ENCODE peak calls at places on chromosomes 7 and 10, in eight cellular contexts. L is activated CD4-positive, alpha-beta T cell treated with anti-CD3 and anti-CD28 coated beads for 48 hours; N is memory B cell; X is KBM-7; F is activated naive CD8-positive, alpha-beta T cell treated with anti-CD3 and anti-CD28 coated beads for 36 hours; R is central memory CD4-positive, alpha-beta T cell; Y is ELR; W is EH. K is an unnamed sample.

GRCh38 chr7:3994764-3995163 is 687.3 kb upstream of the FOXK1 start:
- DNase-seq in F (no peak), R (no peak), Y (no peak), N (no peak), X (no peak), W (no peak), L (no peak), K (no peak)

GRCh38 chr7:80458822-80459725 is 52.8 kb downstream of the GNAT3 start:
- DNase-seq in R (no peak), Y (no peak), X (no peak), N (no peak), L (no peak), F (no peak), W (no peak), K (no peak)

GRCh38 chr7:124027236-124027635 is 5.6 kb downstream of the TMEM229A start:
- DNase-seq in L (no peak), Y (no peak), R (no peak), N (no peak), W (no peak), F (no peak), X (no peak), K (no peak)

GRCh38 chr7:150937848-150938561 is 40.1 kb downstream of the KCNH2 start:
- DNase-seq in Y (peak), L (peak), R (peak), X (peak), W (peak), N (no peak), F (peak), K (no peak)

GRCh38 chr10:132398566-132398991 is 1.6 kb downstream of the PWWP2B start:
- DNase-seq in X (no peak), R (no peak), N (no peak), F (no peak), L (no peak), W (no peak), Y (no peak), K (no peak)

GRCh38 chr10:65952086-65952485 is 973.8 kb upstream of the LRRTM3 start:
- DNase-seq in F (no peak), L (no peak), R (no peak), Y (no peak), W (no peak), N (no peak), X (no peak), K (no peak)

GRCh38 chr7:22726345-22726848 is 603 bp upstream of the IL6 start:
- DNase-seq in F (peak), W (peak), X (peak), Y (peak), N (peak), L (peak), R (peak), K (peak)

GRCh38 chr7:41053830-41054229 is 649.1 kb downstream of the INHBA start:
- DNase-seq in F (no peak), L (no peak), X (no peak), Y (peak), W (peak), N (no peak), R (no peak), K (no peak)

GRCh38 chr10:30980951-30981616 is 50.6 kb downstream of the ZNF438 start:
- DNase-seq in W (peak), R (no peak), F (no peak), L (no peak), N (no peak), X (no peak), Y (no peak), K (no peak)

GRCh38 chr10:125192005-125192404 is 31.6 kb upstream of the CTBP2 start:
- DNase-seq in X (no peak), W (no peak), N (no peak), L (no peak), F (no peak), R (no peak), Y (no peak), K (no peak)

GRCh38 chr10:71584902-71585578 is 134.5 kb downstream of the C10orf105 start:
- DNase-seq in F (no peak), N (no peak), Y (no peak), W (no peak), R (no peak), X (no peak), L (no peak), K (no peak)

GRCh38 chr7:137120690-137121089 is 222.8 kb downstream of the PTN start:
- DNase-seq in W (peak), L (no peak), Y (peak), R (no peak), F (no peak), X (no peak), N (no peak), K (no peak)

GRCh38 chr10:15182541-15183207 is 14.2 kb upstream of the NMT2 start:
- DNase-seq in R (no peak), L (no peak), W (peak), N (no peak), X (no peak), Y (no peak), F (no peak), K (no peak)

K was measured in 8988T.